ENCODE peak calls at places on chromosomes 13 and 19, in eight cellular contexts. Z is PC-9; T is stimulated activated CD4-positive, alpha-beta T cell treated with anti-CD3 and anti-CD28 coated beads, Interleukin-15, amount 100 ng/mL, for 1 hour; P is activated CD8-positive, alpha-beta memory T cell treated with anti-CD3 and anti-CD28 coated beads, Interleukin-2, amount 50 U/mL, for 4 hours; A is central memory CD8-positive, alpha-beta T cell; K is endodermal cell; V is DMS153; G is hypothalamus. J is an unnamed sample.

GRCh38 chr13:31053098-31053497 is 108.6 kb downstream of the HSPH1 start:
- DNase-seq in K (peak), T (no peak), V (no peak), G (no peak), P (no peak), Z (peak), A (no peak), J (peak)

GRCh38 chr19:632228-633067 is 889 bp downstream of the POLRMT start:
- DNase-seq in A (no peak), P (peak), T (peak), G (no peak), Z (no peak), K (peak), V (no peak), J (peak)

GRCh38 chr19:45418812-45419211 is 4.9 kb downstream of the ERCC1 start:
- DNase-seq in K (no peak), P (no peak), Z (no peak), G (no peak), A (no peak), V (no peak), T (no peak), J (no peak)

GRCh38 chr19:13748169-13748884 is 16.0 kb upstream of the MRI1 start:
- DNase-seq in A (no peak), V (no peak), P (peak), K (peak), G (no peak), T (no peak), Z (peak), J (peak)

GRCh38 chr13:46168341-46168740 is 13.6 kb downstream of the LCP1 start:
- DNase-seq in T (peak), P (peak), K (no peak), V (no peak), Z (no peak), A (no peak), G (no peak), J (peak)

GRCh38 chr13:33870046-33870668 is 52.2 kb downstream of the RFC3 start:
- DNase-seq in Z (no peak), T (no peak), V (peak), A (no peak), P (no peak), G (no peak), K (no peak), J (no peak)

GRCh38 chr13:111153977-111154332 is 38.8 kb downstream of the ARHGEF7 start:
- DNase-seq in Z (peak), V (no peak), P (no peak), G (no peak), T (peak), A (no peak), K (no peak), J (peak)

GRCh38 chr13:75803175-75803611 is 167.1 kb downstream of the LMO7 start:
- DNase-seq in Z (no peak), A (no peak), G (no peak), K (peak), P (no peak), V (peak), T (no peak), J (no peak)

GRCh38 chr19:6061420-6062130 is 48.7 kb downstream of the RFX2 start:
- DNase-seq in V (no peak), A (no peak), Z (no peak), K (peak), T (no peak), G (no peak), P (no peak), J (no peak)

GRCh38 chr13:111947876-111948275 is 119.1 kb upstream of the SOX1 start:
- DNase-seq in P (no peak), K (no peak), A (no peak), G (no peak), Z (no peak), V (no peak), T (no peak), J (no peak)

GRCh38 chr19:47523473-47523872 is 8.6 kb upstream of the NAPA start:
- DNase-seq in Z (no peak), T (no peak), G (no peak), V (peak), A (no peak), K (no peak), P (no peak), J (no peak)

GRCh38 chr13:38766799-38767198 is 79.9 kb downstream of the FREM2 start:
- DNase-seq in P (no peak), V (no peak), G (no peak), K (no peak), Z (no peak), T (no peak), A (no peak), J (no peak)

GRCh38 chr13:25727776-25728175 is 324.0 kb downstream of the SHISA2 start:
- DNase-seq in A (no peak), Z (no peak), G (no peak), V (no peak), T (no peak), K (no peak), P (no peak), J (no peak)

GRCh38 chr19:56253737-56254136 is 18.8 kb upstream of the EDDM13 start:
- DNase-seq in Z (no peak), G (no peak), T (no peak), A (no peak), K (no peak), P (no peak), V (peak), J (peak)

GRCh38 chr13:110236831-110237261 is 70.1 kb downstream of the COL4A1 start:
- DNase-seq in A (no peak), K (no peak), V (no peak), Z (no peak), G (no peak), T (no peak), P (no peak), J (no peak)

GRCh38 chr13:101384929-101385328 is 31.4 kb downstream of the NALCN start:
- DNase-seq in K (no peak), Z (no peak), G (no peak), T (no peak), V (no peak), P (no peak), A (no peak), J (no peak)

GRCh38 chr19:35063940-35064818 is 22.7 kb downstream of the HPN start:
- DNase-seq in G (no peak), K (no peak), Z (peak), V (no peak), P (no peak), T (no peak), A (no peak), J (peak)

GRCh38 chr13:106599875-106600797 is 32.2 kb upstream of the ARGLU1 start:
- DNase-seq in K (no peak), G (no peak), T (no peak), A (no peak), Z (no peak), V (no peak), P (no peak), J (peak)